ENCODE peak calls at places on chromosomes 11 and 22, in four cellular contexts. Y is heart left ventricle, T is right lobe of liver, I is GM13976. R is an unnamed sample.

GRCh38 chr22:42993651-42994275 is 21.2 kb downstream of the PACSIN2 start:
- DNase-seq in Y (no peak), T (no peak), I (no peak), R (no peak)

GRCh38 chr11:81007046-81007445 is 1566.2 kb upstream of the TENM4 start:
- DNase-seq in Y (no peak), T (no peak), I (no peak), R (no peak)

GRCh38 chr11:1929621-1930447 is 10.3 kb downstream of the TNNT3 start:
- DNase-seq in Y (no peak), T (peak), I (no peak), R (no peak)

GRCh38 chr11:133694701-133695100 is 150.6 kb downstream of the SPATA19 start:
- DNase-seq in Y (no peak), T (no peak), I (no peak), R (no peak)

GRCh38 chr11:120652705-120653335 is 141.3 kb downstream of the GRIK4 start:
- DNase-seq in Y (no peak), T (no peak), I (no peak), R (peak)

GRCh38 chr22:35539487-35539886 is 1.1 kb upstream of the RASD2 start:
- DNase-seq in Y (no peak), T (no peak), I (no peak), R (no peak)

GRCh38 chr11:69086152-69086551 is 37.4 kb downstream of the TPCN2 start:
- DNase-seq in Y (no peak), T (no peak), I (no peak), R (no peak)

GRCh38 chr11:102760355-102761035 is 19.9 kb downstream of the MMP10 start:
- DNase-seq in Y (no peak), T (no peak), I (no peak), R (no peak)

GRCh38 chr11:34075178-34075820 is 23.8 kb downstream of the CAPRIN1 start:
- DNase-seq in Y (no peak), T (no peak), I (no peak), R (no peak)

GRCh38 chr22:26479792-26480610 is 3.6 kb downstream of the HPS4 start:
- DNase-seq in Y (no peak), T (no peak), I (no peak), R (peak)

GRCh38 chr11:93340223-93340622 is 9.7 kb downstream of the DEUP1 start:
- DNase-seq in Y (no peak), T (no peak), I (no peak), R (no peak)

GRCh38 chr11:70567680-70568503 is 169.6 kb downstream of the CTTN start:
- DNase-seq in Y (peak), T (no peak), I (no peak), R (no peak)

GRCh38 chr11:108206969-108207682 is 15.3 kb downstream of the NPAT start:
- DNase-seq in Y (no peak), T (no peak), I (no peak), R (no peak)

GRCh38 chr22:38069372-38070249 is 12.4 kb downstream of the PICK1 start:
- DNase-seq in Y (peak), T (peak), I (no peak), R (no peak)

GRCh38 chr11:3199537-3200295 is 18.9 kb downstream of the MRGPRG start:
- DNase-seq in Y (no peak), T (no peak), I (no peak), R (no peak)

GRCh38 chr11:61150656-61151544 is 10.3 kb downstream of the VPS37C start:
- DNase-seq in Y (no peak), T (no peak), I (no peak), R (no peak)

GRCh38 chr11:123924027-123924426 is 15.4 kb upstream of the OR4D5 start:
- DNase-seq in Y (no peak), T (no peak), I (no peak), R (no peak)

GRCh38 chr11:70471254-70471653 is 72.9 kb downstream of the CTTN start:
- DNase-seq in Y (no peak), T (no peak), I (peak), R (peak)

GRCh38 chr11:35466058-35466457 is 46.7 kb upstream of the SLC1A2 start:
- DNase-seq in Y (no peak), T (no peak), I (no peak), R (no peak)

GRCh38 chr11:35461917-35462316 is 42.6 kb upstream of the SLC1A2 start:
- DNase-seq in Y (no peak), T (no peak), I (no peak), R (no peak)

GRCh38 chr11:35463211-35463810 is 44.0 kb upstream of the SLC1A2 start:
- DNase-seq in Y (no peak), T (no peak), I (no peak), R (no peak)

GRCh38 chr11:35458846-35459245 is 39.5 kb upstream of the SLC1A2 start:
- DNase-seq in Y (no peak), T (no peak), I (no peak), R (no peak)

GRCh38 chr11:35464308-35464707 is 45.0 kb upstream of the SLC1A2 start:
- DNase-seq in Y (no peak), T (no peak), I (no peak), R (no peak)
- TF ChIP-seq CTCF in Y (no peak), T (no peak), I (no peak), R (no peak)

GRCh38 chr22:48973694-48974041 is 854.0 kb downstream of the BRD1 start:
- DNase-seq in Y (no peak), T (no peak), I (no peak), R (no peak)

GRCh38 chr22:48972979-48973693 is 854.5 kb downstream of the BRD1 start:
- DNase-seq in Y (no peak), T (no peak), I (peak), R (no peak)

DNA sequence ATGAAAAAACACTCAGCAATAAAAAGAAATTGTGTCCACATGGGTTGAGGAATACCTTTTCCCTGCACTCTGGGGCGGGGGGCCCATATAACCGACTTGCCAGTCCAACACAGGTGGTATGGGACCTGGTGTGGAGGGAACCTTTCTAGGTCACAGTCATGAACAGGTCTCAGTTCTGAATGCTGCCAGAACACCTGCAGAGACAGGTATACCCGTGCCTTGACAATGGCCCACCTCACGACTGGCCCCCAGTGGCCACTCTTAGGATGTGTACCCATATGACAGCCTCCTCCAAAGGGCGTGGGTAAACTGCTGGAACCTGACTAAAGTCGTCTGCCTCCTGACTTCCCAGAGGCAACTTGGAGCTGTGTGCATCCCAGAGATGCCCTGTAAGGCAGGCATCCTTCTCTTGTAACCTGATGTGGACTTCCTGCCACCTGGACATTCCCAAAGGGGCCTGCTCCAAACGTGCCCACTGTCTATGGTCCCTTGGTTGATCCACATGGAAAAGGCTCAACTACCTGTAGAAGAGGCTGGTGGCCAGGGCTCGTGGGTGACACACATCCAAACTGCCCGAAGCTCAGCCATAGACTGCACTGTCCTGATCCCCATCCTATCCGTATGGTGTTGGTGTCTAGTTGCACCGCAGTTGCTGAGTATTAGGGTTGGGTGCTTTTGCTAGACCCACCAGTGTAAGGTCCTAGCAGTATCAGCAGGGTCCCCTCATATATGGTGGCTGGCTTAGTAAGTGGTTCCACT is 859.3 kb downstream of the BRD1 start:
- DNase-seq in Y (no peak), T (no peak), I (no peak), R (peak)
- TF ChIP-seq CTCF in Y (no peak), T (peak), I (no peak), R (peak)

GRCh38 chr11:88494857-88495256 is 157.3 kb upstream of the CTSC start:
- DNase-seq in Y (no peak), T (no peak), I (no peak), R (no peak)
- TF ChIP-seq CTCF in Y (no peak), T (no peak), I (no peak), R (no peak)

DNA sequence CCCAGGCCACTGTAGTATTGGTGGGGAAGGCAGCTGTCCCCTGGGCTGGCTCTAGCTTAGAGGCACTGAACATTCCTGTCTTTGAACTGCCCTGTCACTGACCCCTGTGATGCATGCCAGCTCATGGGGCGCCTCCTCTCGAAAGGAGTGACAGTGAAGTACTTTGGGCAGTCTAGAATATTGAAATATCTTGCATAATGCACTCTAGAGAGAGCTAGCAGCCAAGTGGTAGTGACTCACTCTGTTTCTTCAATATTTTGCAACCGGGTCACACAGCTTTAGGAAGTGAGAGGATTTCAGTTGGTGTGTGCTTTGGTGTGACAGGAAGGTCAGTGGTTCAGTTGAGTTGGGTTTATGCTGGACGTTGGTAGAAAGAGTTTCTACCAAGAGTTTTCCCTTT is 35.5 kb upstream of the ST14 start:
- DNase-seq in Y (peak), T (peak), I (no peak), R (no peak)
- TF ChIP-seq CTCF in Y (no peak), T (no peak), I (no peak), R (no peak)

GRCh38 chr22:33600595-33600994 is 319.7 kb downstream of the LARGE1 start:
- DNase-seq in Y (no peak), T (no peak), I (no peak), R (no peak)

GRCh38 chr22:33601062-33601461 is 319.2 kb downstream of the LARGE1 start:
- DNase-seq in Y (no peak), T (no peak), I (no peak), R (no peak)

GRCh38 chr22:33605686-33606085 is 314.6 kb downstream of the LARGE1 start:
- DNase-seq in Y (no peak), T (no peak), I (no peak), R (no peak)

GRCh38 chr22:33606495-33606894 is 313.8 kb downstream of the LARGE1 start:
- DNase-seq in Y (no peak), T (no peak), I (no peak), R (no peak)

DNA sequence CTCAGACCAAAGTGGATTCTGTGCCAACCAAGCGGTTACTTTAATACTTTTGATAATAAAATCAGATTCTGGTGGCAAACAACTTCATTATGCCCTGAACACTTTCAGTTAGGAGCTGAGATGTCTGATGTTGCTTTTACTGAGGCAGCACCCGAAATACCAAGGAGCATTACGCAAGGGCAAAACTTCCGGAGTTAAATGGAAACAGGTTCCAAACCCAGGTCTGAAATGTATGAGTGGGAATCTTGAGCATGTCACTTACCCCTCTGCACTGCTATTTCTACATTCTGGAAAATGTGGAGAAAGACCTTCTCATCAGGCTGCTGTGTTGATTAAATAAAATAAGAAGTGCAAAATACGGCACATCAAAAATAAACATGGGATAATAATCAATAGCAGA is 315.1 kb downstream of the LARGE1 start:
- DNase-seq in Y (no peak), T (no peak), I (no peak), R (no peak)
- TF ChIP-seq CTCF in Y (no peak), T (no peak), I (no peak), R (no peak)

GRCh38 chr11:131579932-131580387 is 209.5 kb downstream of the NTM start:
- DNase-seq in Y (no peak), T (no peak), I (peak), R (peak)
- TF ChIP-seq CTCF in Y (peak), T (peak), I (peak), R (peak)

DNA sequence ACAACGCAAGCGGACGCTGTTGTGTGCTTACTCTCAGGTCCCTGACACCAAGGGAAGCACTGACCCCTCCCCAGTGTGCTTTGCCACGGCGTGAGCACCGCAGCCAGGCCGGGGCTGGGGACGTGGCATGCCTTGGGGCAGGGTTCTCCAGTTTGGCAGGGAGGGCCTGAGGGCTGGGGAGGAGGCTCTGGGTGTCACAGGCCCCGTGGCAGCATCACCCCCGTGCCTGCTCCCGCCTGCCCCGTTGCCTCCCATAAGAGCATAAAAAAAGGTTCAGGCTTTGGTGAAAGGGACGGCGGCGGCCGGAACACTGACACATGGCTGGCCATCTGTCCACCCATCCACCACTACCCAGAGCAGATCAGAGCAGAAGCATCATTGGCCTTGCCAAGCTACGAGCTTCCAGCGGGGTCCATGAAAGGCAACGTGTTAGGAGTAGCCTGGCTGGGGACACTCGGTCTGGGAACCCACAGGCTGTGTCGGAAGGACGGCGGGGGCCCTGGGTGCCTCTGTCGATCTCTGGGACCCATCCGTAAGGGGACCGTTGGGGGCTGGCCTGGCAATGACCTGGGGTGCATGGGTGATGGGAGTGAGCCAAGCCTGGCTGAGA is 183.0 kb downstream of the IGLL1 start:
- DNase-seq in Y (no peak), T (no peak), I (no peak), R (no peak)
- TF ChIP-seq CTCF in Y (no peak), T (no peak), I (no peak), R (no peak)

GRCh38 chr22:23522642-23523251 is 57.3 kb downstream of the IGLL1 start:
- DNase-seq in Y (peak), T (no peak), I (no peak), R (no peak)

GRCh38 chr22:23523746-23524145 is 56.3 kb downstream of the IGLL1 start:
- DNase-seq in Y (peak), T (no peak), I (no peak), R (no peak)

GRCh38 chr22:23520875-23521441 is 59.1 kb downstream of the IGLL1 start:
- DNase-seq in Y (peak), T (no peak), I (no peak), R (no peak)

GRCh38 chr22:23519442-23520177 is 60.5 kb downstream of the IGLL1 start:
- DNase-seq in Y (peak), T (no peak), I (no peak), R (no peak)

DNA sequence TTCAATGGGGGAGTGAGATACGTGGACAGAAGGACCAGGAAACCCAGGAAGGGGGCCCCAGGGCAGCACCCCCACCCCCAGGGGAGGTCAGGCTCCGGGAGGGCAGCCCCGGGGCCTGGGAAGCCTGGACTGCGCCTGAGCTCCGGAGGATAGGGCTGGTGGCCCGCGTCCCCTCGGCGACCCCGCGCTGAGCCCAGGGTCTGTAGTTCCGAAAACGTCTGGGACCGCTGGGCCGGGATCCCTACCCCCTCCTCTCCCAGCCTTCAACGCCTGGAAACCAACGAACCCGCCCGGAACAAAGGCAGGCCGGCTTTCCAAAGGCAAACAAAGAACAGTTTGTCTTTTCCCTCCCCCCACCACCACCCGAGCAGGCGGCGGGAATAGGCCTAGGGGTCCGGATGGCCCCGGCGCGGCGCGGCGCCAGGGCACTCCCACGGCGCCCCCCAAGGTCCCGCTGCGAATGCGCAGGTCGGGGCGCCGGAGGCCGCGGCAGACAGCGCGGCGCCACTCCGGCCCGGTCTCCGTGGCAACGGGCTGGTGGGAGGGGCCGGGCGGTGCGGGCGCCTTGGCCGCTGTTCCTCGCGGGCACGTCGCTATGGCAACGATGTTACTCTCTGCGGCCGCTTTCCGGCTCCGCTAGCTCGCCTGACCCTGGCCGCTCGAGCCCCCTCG is 58.5 kb downstream of the IGLL1 start:
- DNase-seq in Y (peak), T (peak), I (peak), R (peak)
- TF ChIP-seq CTCF in Y (peak), T (no peak), I (no peak), R (no peak)

GRCh38 chr11:76086713-76087635 is 119.3 kb downstream of the WNT11 start:
- DNase-seq in Y (no peak), T (no peak), I (no peak), R (no peak)

GRCh38 chr11:76085321-76085720 is 121.0 kb downstream of the WNT11 start:
- DNase-seq in Y (no peak), T (no peak), I (no peak), R (no peak)

GRCh38 chr11:76090821-76091220 is 115.5 kb downstream of the WNT11 start:
- DNase-seq in Y (no peak), T (no peak), I (no peak), R (no peak)

GRCh38 chr11:76083563-76084451 is 122.5 kb downstream of the WNT11 start:
- DNase-seq in Y (no peak), T (no peak), I (no peak), R (no peak)

GRCh38 chr11:76087749-76088148 is 118.6 kb downstream of the WNT11 start:
- DNase-seq in Y (no peak), T (no peak), I (no peak), R (no peak)
- TF ChIP-seq CTCF in Y (no peak), T (no peak), I (no peak), R (no peak)

R was measured in activated CD8-positive, alpha-beta T cell treated with anti-CD3 and anti-CD28 coated beads for 36 hours.